ENCODE peak calls at places on chromosomes 16 and 17, in ten cellular contexts. S is SHP77; D is naive B cell; I is esophagus squamous epithelium; J is stimulated activated CD4-positive, alpha-beta T cell treated with anti-CD3 and anti-CD28 coated beads, Interleukin-4, amount 100 ng/mL, for 4 hours; V is Daoy; N is fibroblast of lung; Z is effector memory CD4-positive, alpha-beta T cell; X is stimulated activated naive CD4-positive, alpha-beta T cell; T is heart right ventricle. C is an unnamed sample.

GRCh38 chr17:45273551-45273957 is 11.7 kb upstream of the SPATA32 start:
- DNase-seq in S (no peak), D (no peak), I (no peak), V (no peak), T (no peak), N (no peak), J (no peak), X (no peak), Z (no peak), C (no peak)

GRCh38 chr16:6573577-6573976 is 759.1 kb upstream of the RBFOX1 start:
- DNase-seq in S (peak), J (no peak), T (peak), D (no peak), N (no peak), V (peak), X (no peak), Z (no peak), I (no peak), C (peak)

GRCh38 chr16:8730335-8730915 is 56.0 kb downstream of the ABAT start:
- DNase-seq in T (no peak), I (no peak), J (no peak), Z (no peak), D (no peak), N (no peak), S (no peak), X (no peak), V (no peak), C (no peak)

GRCh38 chr17:956905-957304 is 22.7 kb downstream of the NXN start:
- DNase-seq in N (no peak), D (no peak), J (no peak), I (no peak), S (no peak), V (peak), Z (no peak), T (no peak), X (no peak), C (no peak)

GRCh38 chr16:27253526-27253930 is 15.0 kb downstream of the NSMCE1 start:
- DNase-seq in V (peak), Z (no peak), S (no peak), J (no peak), I (no peak), D (no peak), T (no peak), N (peak), X (no peak), C (no peak)

GRCh38 chr17:10631048-10631700 is 25.9 kb downstream of the MYH3 start:
- DNase-seq in S (no peak), I (no peak), N (peak), Z (no peak), T (no peak), D (no peak), X (peak), J (no peak), V (peak), C (no peak)

GRCh38 chr17:82780981-82781893 is 29.4 kb downstream of the TBCD start:
- DNase-seq in X (no peak), J (no peak), N (no peak), Z (no peak), D (no peak), I (no peak), T (no peak), V (no peak), S (no peak), C (no peak)

GRCh38 chr16:22232277-22233049 is 26.4 kb downstream of the EEF2K start:
- DNase-seq in S (no peak), Z (no peak), T (no peak), I (no peak), D (no peak), J (no peak), N (peak), X (no peak), V (peak), C (no peak)

GRCh38 chr16:86363057-86363490 is 147.3 kb upstream of the FOXF1 start:
- DNase-seq in S (no peak), N (peak), V (peak), T (no peak), Z (no peak), J (no peak), I (no peak), X (no peak), D (no peak), C (no peak)